ENCODE peak calls at places on chromosomes 3 and 15, in eight cellular contexts. P is dorsolateral prefrontal cortex; A is spleen; S is upper lobe of right lung; D is IMR-90; R is brain microvascular endothelial cell; Q is HAP-1; X is CD8-positive, alpha-beta memory T cell. O is an unnamed sample.

GRCh38 chr3:25515131-25515530 is 87.1 kb downstream of the RARB start:
- DNase-seq in P (no peak), A (no peak), S (no peak), D (no peak), R (no peak), Q (no peak), X (no peak), O (no peak)

GRCh38 chr3:9916734-9917680 is at the start of gene IL17RC:
- DNase-seq in P (peak; percentile 88), A (peak; percentile 90), S (peak; percentile 92), D (peak; percentile 84), R (peak; percentile 79), Q (peak; percentile 83), X (no peak), O (peak; percentile 90)

GRCh38 chr3:156643729-156644389 is 30.5 kb upstream of the TIPARP start:
- DNase-seq in P (no peak), A (no peak), S (no peak), D (peak; percentile 75), R (peak; percentile 60), Q (no peak), X (peak; percentile 49), O (no peak)

GRCh38 chr3:43178891-43179366 is 73.0 kb upstream of the POMGNT2 start:
- DNase-seq in P (no peak), A (no peak), S (no peak), D (peak; percentile 52), R (peak; percentile 42), Q (no peak), X (no peak), O (no peak)

GRCh38 chr3:129213238-129213637 is 29.5 kb upstream of the CNBP start:
- DNase-seq in P (no peak), A (no peak), S (no peak), D (no peak), R (no peak), Q (no peak), X (no peak), O (no peak)

GRCh38 chr3:150232992-150233451 is 175.1 kb upstream of the TSC22D2 start:
- DNase-seq in P (peak; percentile 62), A (no peak), S (no peak), D (peak; percentile 35), R (no peak), Q (no peak), X (no peak), O (no peak)

GRCh38 chr15:93244691-93245615 is 155.9 kb upstream of the RGMA start:
- DNase-seq in P (no peak), A (no peak), S (no peak), D (no peak), R (no peak), Q (no peak), X (no peak), O (no peak)

GRCh38 chr15:27095809-27096580 is 125.0 kb downstream of the GABRG3 start:
- DNase-seq in P (no peak), A (no peak), S (no peak), D (no peak), R (no peak), Q (no peak), X (no peak), O (no peak)

GRCh38 chr15:25860885-25861866 is 2.0 kb downstream of the ATP10A start:
- DNase-seq in P (no peak), A (no peak), S (no peak), D (no peak), R (no peak), Q (no peak), X (peak; percentile 62), O (no peak)

GRCh38 chr15:77538011-77538410 is 94.7 kb downstream of the LINGO1 start:
- DNase-seq in P (no peak), A (peak; percentile 79), S (peak; percentile 56), D (no peak), R (no peak), Q (no peak), X (no peak), O (peak; percentile 2)

GRCh38 chr15:75694241-75695182 is 18.1 kb downstream of the CSPG4 start:
- DNase-seq in P (peak; percentile 88), A (peak; percentile 74), S (no peak), D (peak; percentile 99), R (peak; percentile 89), Q (peak; percentile 39), X (no peak), O (no peak)

GRCh38 chr3:102484384-102484783 is 49.6 kb downstream of the ZPLD1 start:
- DNase-seq in P (no peak), A (no peak), S (no peak), D (no peak), R (no peak), Q (no peak), X (no peak), O (no peak)

GRCh38 chr15:40755821-40756220 is 767 bp upstream of the RMDN3 start:
- DNase-seq in P (no peak), A (peak; percentile 74), S (no peak), D (no peak), R (no peak), Q (no peak), X (no peak), O (no peak)

GRCh38 chr3:128801779-128802369 is 75.9 kb downstream of the RAB7A start:
- DNase-seq in P (no peak), A (no peak), S (no peak), D (no peak), R (no peak), Q (no peak), X (no peak), O (no peak)

GRCh38 chr3:12294885-12295580 is 6.2 kb downstream of the PPARG start:
- DNase-seq in P (no peak), A (no peak), S (no peak), D (peak; percentile 93), R (peak; percentile 68), Q (no peak), X (no peak), O (no peak)

GRCh38 chr15:70535071-70535954 is 228.0 kb downstream of the UACA start:
- DNase-seq in P (no peak), A (peak; percentile 84), S (no peak), D (no peak), R (no peak), Q (no peak), X (peak; percentile 77), O (no peak)

GRCh38 chr15:77682564-77682963 is 49.9 kb upstream of the LINGO1 start:
- DNase-seq in P (no peak), A (no peak), S (no peak), D (no peak), R (no peak), Q (no peak), X (no peak), O (no peak)

GRCh38 chr3:127580327-127581060 is 10.0 kb downstream of the TPRA1 start:
- DNase-seq in P (no peak), A (no peak), S (no peak), D (no peak), R (no peak), Q (no peak), X (no peak), O (no peak)

GRCh38 chr3:27644936-27645335 is 77.2 kb downstream of the EOMES start:
- DNase-seq in P (no peak), A (no peak), S (no peak), D (peak; percentile 34), R (no peak), Q (no peak), X (no peak), O (no peak)

GRCh38 chr15:75750261-75751050 is 37.8 kb upstream of the CSPG4 start:
- DNase-seq in P (no peak), A (no peak), S (peak; percentile 40), D (no peak), R (no peak), Q (no peak), X (no peak), O (no peak)

GRCh38 chr3:89221913-89222312 is 114.5 kb downstream of the EPHA3 start:
- DNase-seq in P (no peak), A (no peak), S (no peak), D (no peak), R (no peak), Q (no peak), X (no peak), O (no peak)

DNA sequence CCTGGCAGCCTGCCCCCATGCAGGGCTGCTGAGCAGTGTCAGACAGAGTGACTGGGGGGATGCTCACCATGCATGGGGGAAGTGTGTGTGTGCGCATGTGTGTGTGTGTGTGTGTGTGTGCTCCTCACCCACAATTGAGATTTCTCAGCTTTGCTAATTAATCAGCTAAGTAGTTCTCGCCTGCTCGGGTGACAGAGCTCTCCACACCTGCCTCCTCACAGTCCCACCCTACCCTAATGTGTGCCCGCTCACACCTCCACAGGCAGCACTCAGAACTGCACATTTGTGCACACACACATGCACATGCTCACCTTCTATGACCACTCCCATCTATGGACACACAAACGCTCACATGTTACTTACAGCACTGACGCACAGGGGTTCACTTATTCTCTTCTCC is 37.3 kb downstream of the CACNA2D2 start:
- DNase-seq in P (no peak), A (no peak), S (no peak), D (no peak), R (no peak), Q (no peak), X (no peak), O (no peak)
- H3K27me3 ChIP-seq in P (no peaks in the 10 kb centered on the region), A (no peaks in the 10 kb centered on the region), S (no peaks in the 10 kb centered on the region), D (peaks cover 56% of the 10 kb centered on the region), R (no peaks in the 10 kb centered on the region), Q (no peaks in the 10 kb centered on the region), X (no peaks in the 10 kb centered on the region), O (peaks cover 4% of the 10 kb centered on the region)

GRCh38 chr15:89666147-89666857 is 11.0 kb upstream of the KIF7 start:
- DNase-seq in P (no peak), A (no peak), S (no peak), D (no peak), R (no peak), Q (no peak), X (no peak), O (no peak)

GRCh38 chr15:89664951-89665350 is 9.7 kb upstream of the KIF7 start:
- DNase-seq in P (no peak), A (no peak), S (no peak), D (no peak), R (no peak), Q (no peak), X (no peak), O (no peak)

GRCh38 chr15:89666858-89667705 is 11.8 kb upstream of the KIF7 start:
- DNase-seq in P (no peak), A (no peak), S (no peak), D (no peak), R (no peak), Q (no peak), X (no peak), O (no peak)

GRCh38 chr15:89664441-89664840 is 9.2 kb upstream of the KIF7 start:
- DNase-seq in P (no peak), A (no peak), S (no peak), D (no peak), R (no peak), Q (no peak), X (no peak), O (no peak)

GRCh38 chr15:89665449-89666146 is 10.3 kb upstream of the KIF7 start:
- DNase-seq in P (no peak), A (peak; percentile 84), S (peak; percentile 81), D (peak; percentile 59), R (peak; percentile 16), Q (no peak), X (no peak), O (peak; percentile 62)
- H3K4me3 ChIP-seq in P (peak overlapping the region; percentile 46), A (peak overlapping the region; percentile 67), S (peak overlapping the region; percentile 52), D (peak overlapping the region; percentile 15), R (peak overlapping the region; percentile 52), Q (peak overlapping the region; percentile 17), X (no peak overlapping the region), O (peak overlapping the region; percentile 42)

GRCh38 chr3:46472736-46473135 is 8.0 kb upstream of the LTF start:
- DNase-seq in P (no peak), A (no peak), S (no peak), D (no peak), R (no peak), Q (no peak), X (no peak), O (no peak)
- H3K27me3 ChIP-seq in P (no peaks in the 10 kb centered on the region), A (no peaks in the 10 kb centered on the region), S (no peaks in the 10 kb centered on the region), D (peaks cover 57% of the 10 kb centered on the region), R (peaks cover 20% of the 10 kb centered on the region), Q (peaks cover 17% of the 10 kb centered on the region), X (no peaks in the 10 kb centered on the region), O (no peaks in the 10 kb centered on the region)

GRCh38 chr3:72907131-72907697 is 19.4 kb downstream of the GXYLT2 start:
- DNase-seq in P (no peak), A (no peak), S (no peak), D (peak; percentile 72), R (no peak), Q (no peak), X (no peak), O (no peak)
- H3K4me3 ChIP-seq in P (no peak overlapping the region), A (no peak overlapping the region), S (no peak overlapping the region), D (no peak overlapping the region), R (no peak overlapping the region), Q (no peak overlapping the region), X (no peak overlapping the region), O (no peak overlapping the region)